ENCODE peak calls at places on chromosomes 16 and 17, in six cellular contexts. H, E, D, O, J and S are unnamed samples.

GRCh38 chr17:45248132-45248936 is 13.6 kb downstream of the SPATA32 start:
- DNase-seq in H (no peak), E (no peak), D (no peak), O (peak; percentile 83), J (peak; percentile 81), S (peak; percentile 31)

GRCh38 chr16:24645739-24646645 is 83.5 kb upstream of the TNRC6A start:
- DNase-seq in H (peak; percentile 98), E (no peak), D (peak; percentile 28), O (no peak), J (peak; percentile 90), S (peak; percentile 91)

GRCh38 chr17:15409721-15410247 is 57.6 kb downstream of the CDRT4 start:
- DNase-seq in H (no peak), E (no peak), D (no peak), O (peak; percentile 21), J (no peak), S (no peak)

GRCh38 chr17:48529191-48529979 is 1.4 kb downstream of the HOXB1 start:
- DNase-seq in H (no peak), E (no peak), D (no peak), O (no peak), J (no peak), S (no peak)

GRCh38 chr16:57128787-57129389 is 36.5 kb downstream of the CPNE2 start:
- DNase-seq in H (no peak), E (peak; percentile 28), D (no peak), O (no peak), J (no peak), S (no peak)

GRCh38 chr16:58048494-58048893 is 22.9 kb downstream of the MMP15 start:
- DNase-seq in H (no peak), E (no peak), D (no peak), O (no peak), J (no peak), S (no peak)

GRCh38 chr16:78543066-78543465 is 443.6 kb downstream of the WWOX start:
- DNase-seq in H (no peak), E (no peak), D (no peak), O (no peak), J (no peak), S (no peak)

GRCh38 chr17:30251931-30252330 is 16.4 kb upstream of the SLC6A4 start:
- DNase-seq in H (no peak), E (no peak), D (no peak), O (no peak), J (no peak), S (no peak)

GRCh38 chr16:74030000-74030399 is 266.6 kb upstream of the PSMD7 start:
- DNase-seq in H (no peak), E (no peak), D (no peak), O (peak; percentile 56), J (no peak), S (no peak)

GRCh38 chr17:32755045-32755805 is 121.7 kb downstream of the MYO1D start:
- DNase-seq in H (peak; percentile 28), E (no peak), D (no peak), O (no peak), J (peak; percentile 55), S (no peak)

GRCh38 chr17:32752934-32753333 is 124.0 kb downstream of the MYO1D start:
- DNase-seq in H (no peak), E (no peak), D (no peak), O (no peak), J (no peak), S (no peak)

GRCh38 chr17:32756696-32757095 is 120.2 kb downstream of the MYO1D start:
- DNase-seq in H (no peak), E (no peak), D (no peak), O (no peak), J (no peak), S (no peak)

GRCh38 chr17:32759476-32759875 is 117.4 kb downstream of the MYO1D start:
- DNase-seq in H (no peak), E (no peak), D (no peak), O (no peak), J (no peak), S (no peak)

GRCh38 chr17:32757963-32758362 is 119.0 kb downstream of the MYO1D start:
- DNase-seq in H (no peak), E (no peak), D (no peak), O (no peak), J (no peak), S (no peak)
- H3K27ac ChIP-seq in H (no peak overlapping the region), E (no peak overlapping the region), D (no peak overlapping the region), O (no peak overlapping the region), J (no peak overlapping the region), S (no peak overlapping the region)

GRCh38 chr17:81520021-81520894 is 7.7 kb upstream of the ACTG1 start:
- DNase-seq in H (no peak), E (no peak), D (no peak), O (no peak), J (no peak), S (no peak)

GRCh38 chr17:81519284-81520020 is 6.9 kb upstream of the ACTG1 start:
- DNase-seq in H (no peak), E (no peak), D (no peak), O (peak; percentile 87), J (peak; percentile 61), S (no peak)

GRCh38 chr17:81517339-81518112 is 4.9 kb upstream of the ACTG1 start:
- DNase-seq in H (no peak), E (peak; percentile 82), D (no peak), O (peak; percentile 67), J (no peak), S (no peak)

GRCh38 chr17:81518113-81518784 is 5.7 kb upstream of the ACTG1 start:
- DNase-seq in H (no peak), E (no peak), D (no peak), O (peak; percentile 33), J (no peak), S (no peak)

GRCh38 chr17:81518785-81519283 is 6.2 kb upstream of the ACTG1 start:
- DNase-seq in H (no peak), E (no peak), D (no peak), O (peak; percentile 78), J (peak; percentile 55), S (no peak)
- H3K27ac ChIP-seq in H (peak overlapping the region; percentile 58), E (peak overlapping the region; percentile 100), D (peak overlapping the region; percentile 100), O (peak overlapping the region; percentile 100), J (peak overlapping the region; percentile 89), S (peak overlapping the region; percentile 42)

GRCh38 chr17:31580331-31581021 is 189.0 kb downstream of the RAB11FIP4 start:
- DNase-seq in H (no peak), E (no peak), D (peak; percentile 58), O (no peak), J (no peak), S (no peak)

GRCh38 chr17:31581022-31581483 is 189.6 kb downstream of the RAB11FIP4 start:
- DNase-seq in H (no peak), E (no peak), D (peak; percentile 64), O (peak; percentile 59), J (no peak), S (no peak)

GRCh38 chr17:31581491-31581890 is 190.0 kb downstream of the RAB11FIP4 start:
- DNase-seq in H (no peak), E (no peak), D (no peak), O (no peak), J (no peak), S (no peak)

GRCh38 chr17:31582151-31582907 is 190.9 kb downstream of the RAB11FIP4 start:
- DNase-seq in H (no peak), E (peak; percentile 32), D (no peak), O (peak; percentile 52), J (no peak), S (no peak)

DNA sequence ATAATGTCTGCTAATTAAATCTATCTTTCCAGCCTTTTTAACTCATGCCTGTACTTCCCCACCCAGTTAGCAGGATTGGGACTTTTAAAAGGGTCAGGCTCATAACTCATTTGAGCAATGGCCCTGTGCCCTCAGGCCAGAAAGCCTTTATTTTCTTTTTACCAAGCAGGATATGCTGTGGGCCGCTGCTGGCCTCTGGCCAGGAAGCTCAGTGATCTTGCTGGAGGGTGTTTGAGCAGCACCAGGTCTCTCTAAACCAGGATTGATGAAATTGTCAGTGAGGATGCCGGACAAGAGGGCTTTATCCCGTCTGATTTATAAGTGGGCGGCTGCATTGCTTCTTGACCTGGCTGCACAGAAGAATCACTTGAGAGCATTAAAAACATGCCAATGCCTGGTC is 187.8 kb downstream of the RAB11FIP4 start:
- DNase-seq in H (no peak), E (no peak), D (no peak), O (no peak), J (no peak), S (no peak)
- H3K27ac ChIP-seq in H (peak overlapping the region; percentile 5), E (no peak overlapping the region), D (peak overlapping the region; percentile 33), O (no peak overlapping the region), J (no peak overlapping the region), S (peak overlapping the region; percentile 63)

GRCh38 chr16:47853635-47854034 is 302.2 kb downstream of the ABCC12 start:
- DNase-seq in H (no peak), E (no peak), D (no peak), O (no peak), J (no peak), S (no peak)
- H3K27ac ChIP-seq in H (no peak overlapping the region), E (no peak overlapping the region), D (no peak overlapping the region), O (no peak overlapping the region), J (no peak overlapping the region), S (no peak overlapping the region)

GRCh38 chr16:354286-354881 is 1.9 kb upstream of the AXIN1 start:
- DNase-seq in H (no peak), E (no peak), D (no peak), O (no peak), J (no peak), S (peak; percentile 83)
- H3K27ac ChIP-seq in H (no peak overlapping the region), E (no peak overlapping the region), D (no peak overlapping the region), O (no peak overlapping the region), J (no peak overlapping the region), S (peak overlapping the region; percentile 93)

GRCh38 chr16:89061086-89061485 is 32.6 kb upstream of the ACSF3 start:
- DNase-seq in H (no peak), E (no peak), D (no peak), O (no peak), J (no peak), S (no peak)

GRCh38 chr16:89063768-89064320 is 29.8 kb upstream of the ACSF3 start:
- DNase-seq in H (no peak), E (no peak), D (no peak), O (no peak), J (no peak), S (no peak)

GRCh38 chr16:89064606-89065444 is 28.8 kb upstream of the ACSF3 start:
- DNase-seq in H (no peak), E (no peak), D (no peak), O (no peak), J (no peak), S (no peak)

GRCh38 chr16:89061590-89062380 is 31.9 kb upstream of the ACSF3 start:
- DNase-seq in H (no peak), E (no peak), D (no peak), O (no peak), J (no peak), S (no peak)

DNA sequence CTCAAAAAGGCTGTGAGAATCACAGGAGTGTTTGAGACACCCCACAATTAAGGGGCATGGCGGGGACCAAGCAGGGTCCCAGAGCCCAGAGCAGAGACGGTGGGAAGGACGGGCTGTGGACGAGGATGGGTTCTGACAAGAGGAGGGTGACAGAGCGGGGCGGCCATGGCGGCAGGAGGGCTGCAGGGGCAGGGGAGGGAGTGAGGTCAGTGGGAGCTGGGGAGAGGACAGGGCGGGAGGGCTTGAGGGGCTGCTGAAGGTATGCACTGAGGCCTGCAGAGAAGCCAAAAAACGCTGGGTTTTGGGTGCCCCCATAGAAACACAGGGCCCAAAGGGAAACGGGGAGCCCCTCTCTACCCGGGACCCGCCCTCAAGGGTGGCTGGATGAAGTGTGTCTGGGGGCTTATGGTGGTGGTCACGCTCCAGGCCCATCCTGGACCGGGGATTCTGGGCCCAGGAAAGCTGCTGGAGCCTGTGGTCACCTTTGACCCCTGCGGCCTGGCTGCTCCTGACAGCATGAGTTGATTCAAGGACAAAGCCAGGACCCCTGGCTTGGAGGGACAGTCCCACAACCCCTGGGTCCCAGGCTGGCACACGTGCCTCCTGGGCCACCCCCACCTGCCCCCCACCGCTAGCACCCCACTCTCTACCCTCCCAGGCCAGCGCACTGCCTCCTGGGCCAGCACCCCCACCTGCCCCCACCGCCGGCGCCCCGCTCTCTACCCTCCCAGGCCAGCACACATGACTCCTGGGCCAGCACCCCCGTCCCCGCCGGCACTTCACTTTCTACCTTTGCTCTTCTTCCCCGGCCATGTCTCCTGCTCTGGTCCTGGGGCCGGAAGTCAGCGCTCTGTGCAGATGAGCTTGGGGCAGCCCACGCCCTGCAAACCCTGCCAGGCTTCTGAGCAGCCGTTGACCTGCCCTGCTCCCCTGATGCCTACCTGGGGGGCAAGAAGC is 31.0 kb upstream of the ACSF3 start:
- DNase-seq in H (no peak), E (no peak), D (no peak), O (no peak), J (no peak), S (no peak)
- H3K27ac ChIP-seq in H (no peak overlapping the region), E (no peak overlapping the region), D (no peak overlapping the region), O (no peak overlapping the region), J (no peak overlapping the region), S (no peak overlapping the region)